ENCODE peak calls at places on chromosome 1, in five cellular contexts. G, U, J, E and D are unnamed samples.

GRCh38 chr1:42777860-42778259 is 6.9 kb upstream of the TMEM269 start:
- DNase-seq in G (peak), U (peak), J (peak), E (no peak), D (peak)

GRCh38 chr1:71422221-71422620 is 341.4 kb upstream of the ZRANB2 start:
- DNase-seq in G (no peak), U (no peak), J (no peak), E (no peak), D (no peak)

GRCh38 chr1:243910612-243911011 is 60.6 kb upstream of the AKT3 start:
- DNase-seq in G (no peak), U (no peak), J (no peak), E (no peak), D (no peak)

GRCh38 chr1:33661791-33662190 is 189.3 kb downstream of the ZSCAN20 start:
- DNase-seq in G (no peak), U (no peak), J (no peak), E (no peak), D (no peak)

GRCh38 chr1:13730751-13731482 is 30.9 kb downstream of the PRDM2 start:
- DNase-seq in G (no peak), U (no peak), J (no peak), E (peak), D (no peak)

GRCh38 chr1:156464825-156465452 is 35.6 kb downstream of the MEF2D start:
- DNase-seq in G (no peak), U (no peak), J (no peak), E (no peak), D (no peak)

GRCh38 chr1:216927111-216927510 is 203.9 kb upstream of the ESRRG start:
- DNase-seq in G (no peak), U (no peak), J (no peak), E (no peak), D (no peak)

GRCh38 chr1:3183439-3183838 is 114.4 kb downstream of the PRDM16 start:
- DNase-seq in G (no peak), U (no peak), J (no peak), E (no peak), D (no peak)

GRCh38 chr1:29398431-29398830 is 162.1 kb downstream of the PTPRU start:
- DNase-seq in G (no peak), U (peak), J (no peak), E (peak), D (peak)

GRCh38 chr1:156684227-156684782 is 7.1 kb upstream of the NES start:
- DNase-seq in G (no peak), U (no peak), J (no peak), E (no peak), D (no peak)

GRCh38 chr1:27663735-27664119 is 8.3 kb downstream of the IFI6 start:
- DNase-seq in G (no peak), U (no peak), J (no peak), E (no peak), D (no peak)

GRCh38 chr1:178518894-178519293 is 6.0 kb downstream of the TEX35 start:
- DNase-seq in G (no peak), U (no peak), J (no peak), E (no peak), D (no peak)